ENCODE peak calls at places on chromosome 1, in nine cellular contexts. One of them, this sample, is unnamed.

GRCh38 chr1:49229555-49229954 is 452.9 kb upstream of the BEND5 start:
- DNase-seq in endodermal cell: peak
- DNase-seq in fibroblast of mammary gland: no peak
- DNase-seq in T-cell: no peak
- DNase-seq in EL: no peak
- DNase-seq in T follicular helper cell: no peak
- DNase-seq in left ventricle myocardium inferior: no peak
- DNase-seq in effector CD4-positive, alpha-beta T cell: no peak
- DNase-seq in substantia nigra: no peak
- DNase-seq in this sample: no peak

GRCh38 chr1:219041141-219041540 is 132.5 kb upstream of the LYPLAL1 start:
- DNase-seq in EL: peak
- DNase-seq in effector CD4-positive, alpha-beta T cell: no peak
- DNase-seq in T follicular helper cell: no peak
- DNase-seq in left ventricle myocardium inferior: no peak
- DNase-seq in fibroblast of mammary gland: peak
- DNase-seq in endodermal cell: no peak
- DNase-seq in substantia nigra: no peak
- DNase-seq in T-cell: no peak
- DNase-seq in this sample: no peak

GRCh38 chr1:55249646-55250398 is 34.7 kb upstream of the USP24 start:
- DNase-seq in T follicular helper cell: no peak
- DNase-seq in T-cell: no peak
- DNase-seq in effector CD4-positive, alpha-beta T cell: no peak
- DNase-seq in left ventricle myocardium inferior: no peak
- DNase-seq in fibroblast of mammary gland: no peak
- DNase-seq in endodermal cell: no peak
- DNase-seq in substantia nigra: no peak
- DNase-seq in EL: no peak
- DNase-seq in this sample: no peak

GRCh38 chr1:90220941-90221693 is 226.2 kb downstream of the ZNF326 start:
- DNase-seq in left ventricle myocardium inferior: no peak
- DNase-seq in effector CD4-positive, alpha-beta T cell: no peak
- DNase-seq in endodermal cell: no peak
- DNase-seq in T follicular helper cell: no peak
- DNase-seq in EL: no peak
- DNase-seq in fibroblast of mammary gland: no peak
- DNase-seq in T-cell: no peak
- DNase-seq in substantia nigra: no peak
- DNase-seq in this sample: peak

GRCh38 chr1:55277377-55278130 is 62.4 kb upstream of the USP24 start:
- DNase-seq in fibroblast of mammary gland: peak
- DNase-seq in endodermal cell: peak
- DNase-seq in EL: peak
- DNase-seq in effector CD4-positive, alpha-beta T cell: peak
- DNase-seq in T-cell: peak
- DNase-seq in substantia nigra: peak
- DNase-seq in left ventricle myocardium inferior: peak
- DNase-seq in T follicular helper cell: peak
- DNase-seq in this sample: peak

GRCh38 chr1:153678519-153679336 is at the start of gene NPR1:
- DNase-seq in EL: peak
- DNase-seq in substantia nigra: no peak
- DNase-seq in fibroblast of mammary gland: peak
- DNase-seq in effector CD4-positive, alpha-beta T cell: no peak
- DNase-seq in left ventricle myocardium inferior: peak
- DNase-seq in T follicular helper cell: no peak
- DNase-seq in T-cell: peak
- DNase-seq in endodermal cell: peak
- DNase-seq in this sample: peak

GRCh38 chr1:20698195-20698910 is 19.5 kb downstream of the KIF17 start:
- DNase-seq in left ventricle myocardium inferior: no peak
- DNase-seq in substantia nigra: no peak
- DNase-seq in endodermal cell: no peak
- DNase-seq in fibroblast of mammary gland: peak
- DNase-seq in EL: peak
- DNase-seq in T-cell: no peak
- DNase-seq in T follicular helper cell: no peak
- DNase-seq in effector CD4-positive, alpha-beta T cell: no peak
- DNase-seq in this sample: no peak

GRCh38 chr1:99119193-99119592 is 114.5 kb upstream of the PLPPR5 start:
- DNase-seq in T-cell: no peak
- DNase-seq in effector CD4-positive, alpha-beta T cell: no peak
- DNase-seq in endodermal cell: no peak
- DNase-seq in left ventricle myocardium inferior: no peak
- DNase-seq in T follicular helper cell: no peak
- DNase-seq in fibroblast of mammary gland: peak
- DNase-seq in substantia nigra: no peak
- DNase-seq in EL: no peak
- DNase-seq in this sample: peak

GRCh38 chr1:181482521-181483083 is 715 bp upstream of the CACNA1E start:
- DNase-seq in endodermal cell: peak
- DNase-seq in T-cell: no peak
- DNase-seq in T follicular helper cell: no peak
- DNase-seq in fibroblast of mammary gland: peak
- DNase-seq in EL: no peak
- DNase-seq in effector CD4-positive, alpha-beta T cell: no peak
- DNase-seq in left ventricle myocardium inferior: no peak
- DNase-seq in substantia nigra: peak
- DNase-seq in this sample: peak